ENCODE peak calls at places on chromosomes 2 and 18, in six cellular contexts. B is H54, G is iris pigment epithelial cell, R is MCF 10A, A is GDM1, J is GM13977. N is an unnamed sample.

GRCh38 chr2:151638188-151638933 is 95.9 kb downstream of the NEB start:
- DNase-seq in B (no peak), J (no peak), R (peak; percentile 14), G (peak; percentile 21), A (no peak), N (no peak)

GRCh38 chr2:230137902-230138539 is 69.3 kb upstream of the SLC16A14 start:
- DNase-seq in R (peak; percentile 40), B (no peak), A (no peak), J (no peak), G (peak; percentile 33), N (no peak)

GRCh38 chr2:187407407-187408084 is 40.5 kb downstream of the CALCRL start:
- DNase-seq in B (no peak), R (no peak), A (no peak), G (no peak), J (no peak), N (no peak)

GRCh38 chr2:10668402-10669012 is 21.3 kb downstream of the NOL10 start:
- DNase-seq in A (peak; percentile 12), B (no peak), G (peak; percentile 59), J (peak; percentile 33), R (peak; percentile 69), N (peak; percentile 57)

GRCh38 chr2:66228128-66228547 is 206.8 kb upstream of the MEIS1 start:
- DNase-seq in R (peak; percentile 15), G (no peak), J (no peak), B (no peak), A (no peak), N (no peak)

GRCh38 chr2:107556038-107556627 is 270.6 kb upstream of the RGPD4 start:
- DNase-seq in B (no peak), J (no peak), R (no peak), G (no peak), A (no peak), N (no peak)

GRCh38 chr2:203650860-203651613 is 55.4 kb upstream of the CD28 start:
- DNase-seq in G (peak; percentile 74), J (peak; percentile 41), A (no peak), R (peak; percentile 77), B (no peak), N (peak; percentile 37)

GRCh38 chr18:64276736-64277135 is 127.8 kb upstream of the LINC00305 start:
- DNase-seq in J (no peak), A (peak; percentile 79), B (no peak), R (no peak), G (no peak), N (no peak)

GRCh38 chr2:119820275-119820674 is 60.6 kb downstream of the PTPN4 start:
- DNase-seq in A (no peak), G (peak; percentile 73), J (no peak), B (peak; percentile 12), R (peak; percentile 83), N (no peak)

N was measured in HCT116.